ENCODE peak calls at places on chromosomes 13 and 19, in eight cellular contexts. B is hypothalamus; C is AG10803; S is endothelial cell; N is activated CD4-positive, alpha-beta T cell treated with anti-CD3 and anti-CD28 coated beads, Interleukin-2, amount 10 ng/mL, durations not matched to agents 7 days and 5 days; V is naive thymus-derived CD8-positive, alpha-beta T cell; D is H7; M is GM12865. R is an unnamed sample.

GRCh38 chr13:101869553-101869952 is 417.1 kb downstream of the ITGBL1 start:
- DNase-seq in N (no peak), V (no peak), S (no peak), C (peak; percentile 43), M (no peak), D (no peak), B (no peak), R (no peak)

GRCh38 chr13:24500977-24501376 is 11.6 kb downstream of the PARP4 start:
- DNase-seq in S (no peak), V (no peak), N (no peak), D (no peak), C (peak; percentile 44), M (no peak), B (no peak), R (no peak)

GRCh38 chr19:55454787-55455243 is 6.6 kb downstream of the ISOC2 start:
- DNase-seq in N (peak; percentile 63), B (peak; percentile 40), D (peak; percentile 88), C (peak; percentile 26), M (peak; percentile 59), S (peak; percentile 71), V (no peak), R (peak; percentile 77)

GRCh38 chr19:46784262-46785053 is 3.9 kb downstream of the SLC1A5 start:
- DNase-seq in C (peak; percentile 98), N (peak; percentile 70), D (peak; percentile 90), S (peak; percentile 12), V (no peak), B (peak; percentile 13), M (peak; percentile 90), R (peak; percentile 90)

GRCh38 chr19:45068041-45068440 is 8.2 kb downstream of the ZNF296 start:
- DNase-seq in N (no peak), S (no peak), M (no peak), B (no peak), V (no peak), C (no peak), D (peak; percentile 65), R (no peak)

GRCh38 chr19:48798937-48799336 is 11.9 kb downstream of the BCAT2 start:
- DNase-seq in M (peak; percentile 86), V (no peak), B (no peak), D (peak; percentile 79), N (no peak), C (peak; percentile 23), S (no peak), R (no peak)

GRCh38 chr19:47430041-47430802 is 10.9 kb upstream of the MEIS3 start:
- DNase-seq in B (no peak), N (peak; percentile 37), V (no peak), C (peak; percentile 61), S (no peak), M (peak; percentile 38), D (peak; percentile 81), R (no peak)

GRCh38 chr13:35881360-35881759 is 249.8 kb downstream of the DCLK1 start:
- DNase-seq in D (no peak), B (peak; percentile 55), N (no peak), V (no peak), S (no peak), M (no peak), C (peak; percentile 25), R (no peak)

GRCh38 chr19:32603961-32604360 is 23.0 kb downstream of the PDCD5 start:
- DNase-seq in N (no peak), C (no peak), B (no peak), M (no peak), D (no peak), V (no peak), S (no peak), R (no peak)

GRCh38 chr13:33479066-33479465 is 193.5 kb upstream of the STARD13 start:
- DNase-seq in D (no peak), S (no peak), V (no peak), B (no peak), M (no peak), N (no peak), C (no peak), R (no peak)

GRCh38 chr13:104385409-104385808 is 1319.2 kb upstream of the SLC10A2 start:
- DNase-seq in S (no peak), C (no peak), V (no peak), N (no peak), D (no peak), B (no peak), M (no peak), R (no peak)

GRCh38 chr13:60258349-60258748 is 94.6 kb upstream of the DIAPH3 start:
- DNase-seq in M (no peak), C (no peak), S (no peak), N (no peak), D (no peak), B (no peak), V (no peak), R (no peak)

GRCh38 chr13:96525715-96526114 is 435.8 kb downstream of the HS6ST3 start:
- DNase-seq in D (no peak), N (no peak), S (no peak), V (no peak), C (no peak), M (no peak), B (no peak), R (no peak)

GRCh38 chr19:35975608-35976214 is 19.3 kb upstream of the SDHAF1 start:
- DNase-seq in M (no peak), D (peak; percentile 86), S (peak; percentile 57), B (no peak), C (no peak), V (no peak), N (peak; percentile 52), R (peak; percentile 77)

GRCh38 chr19:44890366-44891015 is 563 bp upstream of the TOMM40 start:
- DNase-seq in N (peak; percentile 100), D (peak; percentile 99), S (no peak), B (peak; percentile 100), M (no peak), V (no peak), C (peak; percentile 100), R (peak; percentile 100)

GRCh38 chr19:13162749-13163608 is 12.8 kb downstream of the IER2 start:
- DNase-seq in M (peak; percentile 94), V (peak; percentile 66), N (peak; percentile 94), D (peak; percentile 92), S (peak; percentile 93), B (peak; percentile 80), C (peak; percentile 98), R (peak; percentile 94)

GRCh38 chr19:5974721-5975387 is 3.1 kb downstream of the RANBP3 start:
- DNase-seq in B (no peak), N (peak; percentile 19), M (peak; percentile 67), V (peak; percentile 35), S (no peak), D (no peak), C (no peak), R (no peak)

GRCh38 chr13:95492044-95492801 is 60.3 kb upstream of the CLDN10 start:
- DNase-seq in S (no peak), N (no peak), V (no peak), B (no peak), M (no peak), C (no peak), D (no peak), R (no peak)

GRCh38 chr19:46890423-46891170 is 29.8 kb downstream of the ARHGAP35 start:
- DNase-seq in C (peak; percentile 98), N (no peak), D (no peak), B (no peak), V (no peak), S (no peak), M (no peak), R (no peak)

GRCh38 chr13:94028234-94029145 is 451.0 kb downstream of the DCT start:
- DNase-seq in V (no peak), M (no peak), D (peak; percentile 5), B (no peak), S (no peak), N (no peak), C (no peak), R (no peak)

GRCh38 chr13:102951808-102952207 is 106.0 kb downstream of the ERCC5 start:
- DNase-seq in B (no peak), M (no peak), V (no peak), N (no peak), C (no peak), D (no peak), S (no peak), R (no peak)

GRCh38 chr19:9342610-9343304 is 18.8 kb downstream of the ZNF559 start:
- DNase-seq in S (no peak), N (no peak), V (no peak), D (no peak), M (no peak), B (no peak), C (no peak), R (no peak)

GRCh38 chr19:18940791-18941627 is at the start of gene HOMER3:
- DNase-seq in D (peak; percentile 97), S (peak; percentile 92), N (peak; percentile 70), M (peak; percentile 66), B (peak; percentile 77), C (peak; percentile 53), V (peak; percentile 72), R (peak; percentile 95)

GRCh38 chr19:48837081-48837524 is 812 bp upstream of the HSD17B14 start:
- DNase-seq in V (peak; percentile 72), B (peak; percentile 75), C (peak; percentile 84), M (peak; percentile 91), N (peak; percentile 70), S (peak; percentile 92), D (peak; percentile 98), R (no peak)

GRCh38 chr19:47272448-47273312 is 2.0 kb upstream of the INAFM1 start:
- DNase-seq in V (peak; percentile 30), C (peak; percentile 71), D (peak; percentile 75), N (peak; percentile 52), M (no peak), S (no peak), B (no peak), R (no peak)

GRCh38 chr13:61600360-61601033 is 184.8 kb upstream of the PCDH20 start:
- DNase-seq in B (no peak), C (no peak), D (no peak), V (no peak), M (no peak), S (no peak), N (no peak), R (no peak)

GRCh38 chr19:2080336-2080988 is 15.7 kb downstream of the MOB3A start:
- DNase-seq in S (no peak), D (no peak), M (no peak), N (no peak), V (no peak), C (no peak), B (no peak), R (no peak)

GRCh38 chr13:46561691-46562090 is 8.7 kb downstream of the LRCH1 start:
- DNase-seq in B (no peak), M (no peak), N (no peak), S (no peak), D (no peak), V (no peak), C (no peak), R (no peak)

GRCh38 chr13:37884674-37885073 is 15.1 kb upstream of the TRPC4 start:
- DNase-seq in D (no peak), N (no peak), M (no peak), S (no peak), C (no peak), B (no peak), V (no peak), R (no peak)

GRCh38 chr19:7529610-7530490 is 5.7 kb upstream of the PNPLA6 start:
- DNase-seq in V (no peak), S (no peak), M (no peak), N (no peak), D (peak; percentile 30), B (no peak), C (no peak), R (no peak)

GRCh38 chr13:51674276-51674675 is 90.0 kb downstream of the WDFY2 start:
- DNase-seq in V (no peak), S (no peak), N (no peak), M (no peak), C (no peak), B (no peak), D (no peak), R (no peak)

GRCh38 chr13:110103479-110103878 is 203.5 kb downstream of the COL4A1 start:
- DNase-seq in M (no peak), S (no peak), B (no peak), N (no peak), C (peak; percentile 36), V (no peak), D (no peak), R (no peak)

GRCh38 chr13:21402586-21403307 is 56.4 kb downstream of the ZDHHC20 start:
- DNase-seq in D (no peak), V (no peak), N (no peak), S (no peak), B (no peak), C (peak; percentile 21), M (no peak), R (no peak)

R was measured in K562.